ENCODE peak calls at places on chromosomes 11 and 22, in seven cellular contexts. Y is CD4-positive, alpha-beta T cell; N is Kasumi-1; C is T-helper 2 cell; K is stimulated activated CD4-positive, alpha-beta T cell treated with anti-CD3 and anti-CD28 coated beads, Interleukin-2, amount 100 ng/mL, for 48 hours; P is RWPE2; U is iPS-NIHi11. V is an unnamed sample.

GRCh38 chr11:19242184-19242932 is 1.6 kb upstream of the E2F8 start:
- DNase-seq in U (peak; percentile 44), N (no peak), C (no peak), Y (no peak), K (no peak), P (no peak), V (no peak)

GRCh38 chr11:8056810-8057463 is 24.1 kb upstream of the TUB start:
- DNase-seq in Y (no peak), P (no peak), N (no peak), U (no peak), K (no peak), C (no peak), V (no peak)

GRCh38 chr11:21037836-21038235 is 368.4 kb downstream of the NELL1 start:
- DNase-seq in C (no peak), U (no peak), N (no peak), Y (no peak), K (no peak), P (no peak), V (no peak)

GRCh38 chr11:46374815-46375214 is 6.7 kb upstream of the MDK start:
- DNase-seq in C (no peak), K (no peak), P (no peak), N (no peak), Y (no peak), U (no peak), V (no peak)

GRCh38 chr11:68312780-68313573 is 586 bp downstream of the LRP5 start:
- DNase-seq in C (no peak), U (peak; percentile 75), N (no peak), P (no peak), K (peak; percentile 26), Y (no peak), V (no peak)

GRCh38 chr22:47149976-47150375 is 387.5 kb downstream of the TBC1D22A start:
- DNase-seq in C (no peak), P (no peak), Y (no peak), U (no peak), N (no peak), K (no peak), V (no peak)

GRCh38 chr11:64759131-64759721 is 548 bp downstream of the PYGM start:
- DNase-seq in P (peak; percentile 62), Y (no peak), C (no peak), N (no peak), K (no peak), U (no peak), V (no peak)

GRCh38 chr11:13260963-13261599 is 16.5 kb upstream of the BMAL1 start:
- DNase-seq in N (no peak), K (no peak), U (no peak), Y (no peak), P (no peak), C (no peak), V (no peak)

GRCh38 chr11:105005451-105005845 is 17.5 kb downstream of the CASP5 start:
- DNase-seq in P (no peak), K (no peak), U (no peak), Y (no peak), C (no peak), N (no peak), V (no peak)

GRCh38 chr22:23383491-23384450 is 196.3 kb downstream of the IGLL1 start:
- DNase-seq in K (no peak), U (peak; percentile 70), N (peak; percentile 43), P (no peak), C (no peak), Y (no peak), V (no peak)

GRCh38 chr11:109940816-109941215 is 152.4 kb upstream of the ZC3H12C start:
- DNase-seq in C (no peak), Y (no peak), N (no peak), U (no peak), P (no peak), K (no peak), V (no peak)

GRCh38 chr11:40683010-40683409 is 776.4 kb downstream of the LRRC4C start:
- DNase-seq in Y (no peak), U (no peak), P (no peak), K (no peak), C (no peak), N (no peak), V (no peak)

GRCh38 chr11:72038491-72038890 is 39.8 kb downstream of the IL18BP start:
- DNase-seq in P (no peak), N (no peak), U (no peak), K (no peak), C (no peak), Y (no peak), V (no peak)

GRCh38 chr11:43868852-43869567 is 11.6 kb upstream of the ALKBH3 start:
- DNase-seq in K (peak; percentile 12), C (no peak), P (no peak), N (peak; percentile 96), U (no peak), Y (peak; percentile 5), V (peak; percentile 19)

GRCh38 chr11:12249590-12250260 is 127.6 kb upstream of the PARVA start:
- DNase-seq in C (no peak), P (no peak), U (peak; percentile 55), N (no peak), Y (no peak), K (no peak), V (no peak)

GRCh38 chr22:30208631-30209603 is 37.6 kb downstream of the LIF start:
- DNase-seq in N (no peak), U (no peak), P (no peak), Y (no peak), C (no peak), K (no peak), V (no peak)

GRCh38 chr22:40182231-40182835 is 4.6 kb downstream of the TNRC6B start:
- DNase-seq in U (no peak), K (no peak), N (no peak), P (no peak), C (no peak), Y (no peak), V (no peak)

GRCh38 chr11:44955019-44955738 is 4.5 kb upstream of the TP53I11 start:
- DNase-seq in U (no peak), K (no peak), P (no peak), C (no peak), Y (no peak), N (peak; percentile 99), V (no peak)

GRCh38 chr11:57069942-57070341 is 81.2 kb downstream of the OR5AK2 start:
- DNase-seq in C (no peak), K (no peak), Y (no peak), U (no peak), P (no peak), N (no peak), V (no peak)

GRCh38 chr11:121578216-121579063 is 125.7 kb upstream of the SORL1-AS1 start:
- DNase-seq in Y (no peak), U (no peak), P (no peak), K (no peak), C (no peak), N (peak; percentile 91), V (no peak)

GRCh38 chr11:70433966-70434812 is 35.9 kb downstream of the CTTN start:
- DNase-seq in K (no peak), U (no peak), N (no peak), P (no peak), Y (no peak), C (no peak), V (no peak)

GRCh38 chr11:103699216-103699615 is 337.2 kb upstream of the DDI1 start:
- DNase-seq in U (no peak), K (no peak), P (no peak), Y (no peak), C (no peak), N (no peak), V (no peak)

GRCh38 chr11:128905345-128906184 is 14.4 kb downstream of the KCNJ5 start:
- DNase-seq in Y (peak; percentile 38), U (peak; percentile 84), C (peak; percentile 25), N (peak; percentile 78), P (no peak), K (peak; percentile 50), V (no peak)

V was measured in activated gamma-delta T cell treated with anti-CD3 and anti-CD28 coated beads, Interleukin-2, amount 50 U/mL, for 16 hours.